ENCODE peak calls at places on chromosomes 11 and 22, in four cellular contexts. One of them, this sample, is unnamed.

GRCh38 chr11:2271077-2271326 is 614 bp upstream of the ASCL2 start:
- DNase-seq in adrenal gland: peak; percentile 41
- DNase-seq in AG09309: no peak
- DNase-seq in stomach: peak; percentile 42
- DNase-seq in this sample: no peak

GRCh38 chr11:109015283-109015682 is 350.4 kb downstream of the DDX10 start:
- DNase-seq in adrenal gland: no peak
- DNase-seq in stomach: no peak
- DNase-seq in AG09309: no peak
- DNase-seq in this sample: no peak

GRCh38 chr22:21707677-21708076 is 27.9 kb downstream of the YPEL1 start:
- DNase-seq in adrenal gland: no peak
- DNase-seq in stomach: no peak
- DNase-seq in AG09309: no peak
- DNase-seq in this sample: no peak

GRCh38 chr22:50548046-50548912 is 2.6 kb downstream of the KLHDC7B start:
- DNase-seq in AG09309: no peak
- DNase-seq in adrenal gland: no peak
- DNase-seq in stomach: no peak
- DNase-seq in this sample: no peak

GRCh38 chr11:69061713-69062053 is 13.0 kb downstream of the TPCN2 start:
- DNase-seq in adrenal gland: no peak
- DNase-seq in AG09309: no peak
- DNase-seq in stomach: no peak
- DNase-seq in this sample: no peak

GRCh38 chr11:71120346-71120963 is 131.9 kb downstream of the SHANK2 start:
- DNase-seq in adrenal gland: no peak
- DNase-seq in AG09309: no peak
- DNase-seq in stomach: peak; percentile 66
- DNase-seq in this sample: peak; percentile 68

GRCh38 chr22:33538277-33538885 is 381.9 kb downstream of the LARGE1 start:
- DNase-seq in stomach: no peak
- DNase-seq in AG09309: no peak
- DNase-seq in adrenal gland: peak; percentile 73
- DNase-seq in this sample: no peak

GRCh38 chr11:94880216-94880615 is 93.1 kb downstream of the CWC15 start:
- DNase-seq in AG09309: no peak
- DNase-seq in stomach: no peak
- DNase-seq in adrenal gland: no peak
- DNase-seq in this sample: no peak

GRCh38 chr22:22703715-22704114 is 59.3 kb downstream of the GGTLC2 start:
- DNase-seq in stomach: no peak
- DNase-seq in AG09309: no peak
- DNase-seq in adrenal gland: no peak
- DNase-seq in this sample: no peak

GRCh38 chr11:62548545-62549335 is 2.1 kb upstream of the AHNAK start:
- DNase-seq in AG09309: no peak
- DNase-seq in stomach: peak; percentile 82
- DNase-seq in adrenal gland: no peak
- DNase-seq in this sample: no peak

GRCh38 chr11:122882809-122883681 is 486 bp downstream of the JHY start:
- DNase-seq in AG09309: no peak
- DNase-seq in adrenal gland: peak; percentile 13
- DNase-seq in stomach: peak; percentile 49
- DNase-seq in this sample: no peak

GRCh38 chr11:64722141-64723050 is 601 bp downstream of the NRXN2 start:
- DNase-seq in stomach: no peak
- DNase-seq in adrenal gland: no peak
- DNase-seq in AG09309: no peak
- DNase-seq in this sample: no peak